ENCODE peak calls at places on chromosome 5, in six cellular contexts. One of them, this sample, is unnamed.
A peak's percentile ranks its signal among the peaks of the same experiment; 100 is the strongest.

GRCh38 chr5:113128082-113128481 is 151.5 kb downstream of the DCP2 start:
- DNase-seq in hepatocyte: no peak
- DNase-seq in heart left ventricle: no peak
- DNase-seq in endodermal cell: no peak
- DNase-seq in cardiac muscle cell: no peak
- DNase-seq in naive thymus-derived CD4-positive, alpha-beta T cell: no peak
- DNase-seq in this sample: no peak

GRCh38 chr5:32645246-32645645 is 59.9 kb downstream of the SUB1 start:
- DNase-seq in hepatocyte: no peak
- DNase-seq in heart left ventricle: no peak
- DNase-seq in endodermal cell: no peak
- DNase-seq in cardiac muscle cell: no peak
- DNase-seq in naive thymus-derived CD4-positive, alpha-beta T cell: no peak
- DNase-seq in this sample: no peak

GRCh38 chr5:129241755-129242154 is 147.2 kb downstream of the ISOC1 start:
- DNase-seq in hepatocyte: no peak
- DNase-seq in heart left ventricle: no peak
- DNase-seq in endodermal cell: no peak
- DNase-seq in cardiac muscle cell: no peak
- DNase-seq in naive thymus-derived CD4-positive, alpha-beta T cell: no peak
- DNase-seq in this sample: no peak

GRCh38 chr5:159444441-159445082 is 114.3 kb upstream of the IL12B start:
- DNase-seq in hepatocyte: peak; percentile 70
- DNase-seq in heart left ventricle: no peak
- DNase-seq in endodermal cell: peak; percentile 70
- DNase-seq in cardiac muscle cell: peak; percentile 68
- DNase-seq in naive thymus-derived CD4-positive, alpha-beta T cell: peak; percentile 12
- DNase-seq in this sample: no peak

GRCh38 chr5:154166901-154167791 is 23.4 kb upstream of the GALNT10 start:
- DNase-seq in hepatocyte: no peak
- DNase-seq in heart left ventricle: no peak
- DNase-seq in endodermal cell: peak; percentile 80
- DNase-seq in cardiac muscle cell: no peak
- DNase-seq in naive thymus-derived CD4-positive, alpha-beta T cell: no peak
- DNase-seq in this sample: no peak

GRCh38 chr5:81626524-81626923 is 124.4 kb downstream of the SSBP2 start:
- DNase-seq in hepatocyte: peak; percentile 62
- DNase-seq in heart left ventricle: peak; percentile 8
- DNase-seq in endodermal cell: no peak
- DNase-seq in cardiac muscle cell: peak; percentile 7
- DNase-seq in naive thymus-derived CD4-positive, alpha-beta T cell: no peak
- DNase-seq in this sample: peak; percentile 30

GRCh38 chr5:7801898-7802614 is 48.9 kb downstream of the CFAP90 start:
- DNase-seq in hepatocyte: no peak
- DNase-seq in heart left ventricle: no peak
- DNase-seq in endodermal cell: no peak
- DNase-seq in cardiac muscle cell: no peak
- DNase-seq in naive thymus-derived CD4-positive, alpha-beta T cell: no peak
- DNase-seq in this sample: no peak

GRCh38 chr5:7852542-7852941 is 1.6 kb upstream of the CFAP90 start:
- DNase-seq in hepatocyte: no peak
- DNase-seq in heart left ventricle: no peak
- DNase-seq in endodermal cell: no peak
- DNase-seq in cardiac muscle cell: no peak
- DNase-seq in naive thymus-derived CD4-positive, alpha-beta T cell: no peak
- DNase-seq in this sample: no peak

GRCh38 chr5:138536665-138537315 is 6.2 kb downstream of the ETF1 start:
- DNase-seq in hepatocyte: peak; percentile 24
- DNase-seq in heart left ventricle: no peak
- DNase-seq in endodermal cell: peak; percentile 61
- DNase-seq in cardiac muscle cell: peak; percentile 20
- DNase-seq in naive thymus-derived CD4-positive, alpha-beta T cell: no peak
- DNase-seq in this sample: no peak

GRCh38 chr5:172635038-172635437 is 6.0 kb upstream of the NEURL1B start:
- DNase-seq in hepatocyte: no peak
- DNase-seq in heart left ventricle: no peak
- DNase-seq in endodermal cell: no peak
- DNase-seq in cardiac muscle cell: no peak
- DNase-seq in naive thymus-derived CD4-positive, alpha-beta T cell: no peak
- DNase-seq in this sample: no peak

GRCh38 chr5:116097301-116097700 is 12.5 kb downstream of the COMMD10 start:
- DNase-seq in hepatocyte: no peak
- DNase-seq in heart left ventricle: no peak
- DNase-seq in endodermal cell: no peak
- DNase-seq in cardiac muscle cell: no peak
- DNase-seq in naive thymus-derived CD4-positive, alpha-beta T cell: no peak
- DNase-seq in this sample: no peak

GRCh38 chr5:138725885-138726457 is 27.3 kb upstream of the CTNNA1 start:
- DNase-seq in hepatocyte: peak; percentile 59
- DNase-seq in heart left ventricle: peak; percentile 34
- DNase-seq in endodermal cell: peak; percentile 68
- DNase-seq in cardiac muscle cell: no peak
- DNase-seq in naive thymus-derived CD4-positive, alpha-beta T cell: no peak
- DNase-seq in this sample: peak; percentile 84

GRCh38 chr5:83608122-83608521 is 112.5 kb downstream of the HAPLN1 start:
- DNase-seq in hepatocyte: peak; percentile 78
- DNase-seq in heart left ventricle: peak; percentile 8
- DNase-seq in endodermal cell: peak; percentile 88
- DNase-seq in cardiac muscle cell: peak; percentile 72
- DNase-seq in naive thymus-derived CD4-positive, alpha-beta T cell: no peak
- DNase-seq in this sample: peak; percentile 59

GRCh38 chr5:155934964-155935363 is 392.0 kb upstream of the SGCD start:
- DNase-seq in hepatocyte: no peak
- DNase-seq in heart left ventricle: no peak
- DNase-seq in endodermal cell: no peak
- DNase-seq in cardiac muscle cell: no peak
- DNase-seq in naive thymus-derived CD4-positive, alpha-beta T cell: no peak
- DNase-seq in this sample: no peak

GRCh38 chr5:78716221-78716620 is 67.6 kb upstream of the LHFPL2 start:
- DNase-seq in hepatocyte: peak; percentile 47
- DNase-seq in heart left ventricle: no peak
- DNase-seq in endodermal cell: no peak
- DNase-seq in cardiac muscle cell: no peak
- DNase-seq in naive thymus-derived CD4-positive, alpha-beta T cell: no peak
- DNase-seq in this sample: no peak

GRCh38 chr5:61995486-61995885 is 310.5 kb upstream of the KIF2A start:
- DNase-seq in hepatocyte: no peak
- DNase-seq in heart left ventricle: no peak
- DNase-seq in endodermal cell: no peak
- DNase-seq in cardiac muscle cell: no peak
- DNase-seq in naive thymus-derived CD4-positive, alpha-beta T cell: no peak
- DNase-seq in this sample: no peak

GRCh38 chr5:107512029-107512428 is 158.7 kb downstream of the EFNA5 start:
- DNase-seq in hepatocyte: no peak
- DNase-seq in heart left ventricle: no peak
- DNase-seq in endodermal cell: peak; percentile 81
- DNase-seq in cardiac muscle cell: no peak
- DNase-seq in naive thymus-derived CD4-positive, alpha-beta T cell: no peak
- DNase-seq in this sample: no peak

GRCh38 chr5:96292582-96293247 is 140.3 kb downstream of the PCSK1 start:
- DNase-seq in hepatocyte: no peak
- DNase-seq in heart left ventricle: no peak
- DNase-seq in endodermal cell: no peak
- DNase-seq in cardiac muscle cell: no peak
- DNase-seq in naive thymus-derived CD4-positive, alpha-beta T cell: no peak
- DNase-seq in this sample: no peak

GRCh38 chr5:76341935-76342334 is 61.1 kb upstream of the IQGAP2 start:
- DNase-seq in hepatocyte: no peak
- DNase-seq in heart left ventricle: peak; percentile 23
- DNase-seq in endodermal cell: no peak
- DNase-seq in cardiac muscle cell: no peak
- DNase-seq in naive thymus-derived CD4-positive, alpha-beta T cell: no peak
- DNase-seq in this sample: no peak

GRCh38 chr5:138972836-138973235 is 97.7 kb upstream of the LRRTM2 start:
- DNase-seq in hepatocyte: no peak
- DNase-seq in heart left ventricle: no peak
- DNase-seq in endodermal cell: peak; percentile 73
- DNase-seq in cardiac muscle cell: no peak
- DNase-seq in naive thymus-derived CD4-positive, alpha-beta T cell: no peak
- DNase-seq in this sample: no peak

GRCh38 chr5:102924963-102925362 is 169.9 kb downstream of the PAM start:
- DNase-seq in hepatocyte: no peak
- DNase-seq in heart left ventricle: no peak
- DNase-seq in endodermal cell: no peak
- DNase-seq in cardiac muscle cell: no peak
- DNase-seq in naive thymus-derived CD4-positive, alpha-beta T cell: no peak
- DNase-seq in this sample: no peak

GRCh38 chr5:102919211-102919610 is 164.1 kb downstream of the PAM start:
- DNase-seq in hepatocyte: no peak
- DNase-seq in heart left ventricle: no peak
- DNase-seq in endodermal cell: no peak
- DNase-seq in cardiac muscle cell: no peak
- DNase-seq in naive thymus-derived CD4-positive, alpha-beta T cell: no peak
- DNase-seq in this sample: no peak

GRCh38 chr5:102922111-102922510 is 167.0 kb downstream of the PAM start:
- DNase-seq in hepatocyte: no peak
- DNase-seq in heart left ventricle: no peak
- DNase-seq in endodermal cell: no peak
- DNase-seq in cardiac muscle cell: no peak
- DNase-seq in naive thymus-derived CD4-positive, alpha-beta T cell: no peak
- DNase-seq in this sample: no peak

GRCh38 chr5:102922839-102923477 is 167.9 kb downstream of the PAM start:
- DNase-seq in hepatocyte: no peak
- DNase-seq in heart left ventricle: no peak
- DNase-seq in endodermal cell: no peak
- DNase-seq in cardiac muscle cell: no peak
- DNase-seq in naive thymus-derived CD4-positive, alpha-beta T cell: no peak
- DNase-seq in this sample: no peak

GRCh38 chr5:102921341-102922047 is 166.4 kb downstream of the PAM start:
- DNase-seq in hepatocyte: no peak
- DNase-seq in heart left ventricle: no peak
- DNase-seq in endodermal cell: no peak
- DNase-seq in cardiac muscle cell: no peak
- DNase-seq in naive thymus-derived CD4-positive, alpha-beta T cell: no peak
- DNase-seq in this sample: no peak
- H3K4me1 ChIP-seq in hepatocyte: peaks cover 10% of the 10 kb centered on the region
- H3K4me1 ChIP-seq in heart left ventricle: peaks cover 34% of the 10 kb centered on the region
- H3K4me1 ChIP-seq in endodermal cell: peaks cover 6% of the 10 kb centered on the region
- H3K4me1 ChIP-seq in cardiac muscle cell: no peaks in the 10 kb centered on the region
- H3K4me1 ChIP-seq in naive thymus-derived CD4-positive, alpha-beta T cell: no peaks in the 10 kb centered on the region
- H3K4me1 ChIP-seq in this sample: no peaks in the 10 kb centered on the region

DNA sequence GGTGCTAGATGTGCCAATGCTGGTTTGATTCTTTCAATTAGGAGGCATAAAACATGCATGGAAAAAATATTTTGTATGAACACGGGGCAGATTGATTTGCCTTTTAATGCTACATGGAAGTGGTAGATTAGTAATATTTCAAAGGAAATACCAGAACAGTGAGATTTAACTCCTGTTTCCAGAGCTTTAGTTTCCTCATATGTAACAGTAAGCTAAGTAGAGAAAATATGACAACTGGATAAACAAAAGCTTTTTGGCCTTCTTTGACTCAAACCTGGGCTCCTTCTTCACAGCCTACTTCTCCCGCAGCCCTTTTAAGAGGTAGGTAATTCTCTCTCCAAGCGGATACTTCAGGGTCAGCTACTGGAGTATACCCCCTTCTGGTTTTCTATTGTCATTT is 254.2 kb upstream of the TRPC7 start:
- DNase-seq in hepatocyte: no peak
- DNase-seq in heart left ventricle: no peak
- DNase-seq in endodermal cell: no peak
- DNase-seq in cardiac muscle cell: no peak
- DNase-seq in naive thymus-derived CD4-positive, alpha-beta T cell: no peak
- DNase-seq in this sample: no peak
- H3K4me3 ChIP-seq in hepatocyte: no peak overlapping the region
- H3K4me3 ChIP-seq in heart left ventricle: no peak overlapping the region
- H3K4me3 ChIP-seq in endodermal cell: no peak overlapping the region
- H3K4me3 ChIP-seq in cardiac muscle cell: no peak overlapping the region
- H3K4me3 ChIP-seq in naive thymus-derived CD4-positive, alpha-beta T cell: no peak overlapping the region
- H3K4me3 ChIP-seq in this sample: no peak overlapping the region

GRCh38 chr5:178242416-178242815 is 9.8 kb upstream of the PHYKPL start:
- DNase-seq in hepatocyte: no peak
- DNase-seq in heart left ventricle: no peak
- DNase-seq in endodermal cell: no peak
- DNase-seq in cardiac muscle cell: no peak
- DNase-seq in naive thymus-derived CD4-positive, alpha-beta T cell: no peak
- DNase-seq in this sample: no peak

GRCh38 chr5:178247481-178248456 is 15.2 kb upstream of the PHYKPL start:
- DNase-seq in hepatocyte: no peak
- DNase-seq in heart left ventricle: no peak
- DNase-seq in endodermal cell: no peak
- DNase-seq in cardiac muscle cell: no peak
- DNase-seq in naive thymus-derived CD4-positive, alpha-beta T cell: no peak
- DNase-seq in this sample: no peak

GRCh38 chr5:178244566-178244965 is 12.0 kb upstream of the PHYKPL start:
- DNase-seq in hepatocyte: no peak
- DNase-seq in heart left ventricle: no peak
- DNase-seq in endodermal cell: no peak
- DNase-seq in cardiac muscle cell: no peak
- DNase-seq in naive thymus-derived CD4-positive, alpha-beta T cell: no peak
- DNase-seq in this sample: no peak

GRCh38 chr5:178246736-178247135 is 14.1 kb upstream of the PHYKPL start:
- DNase-seq in hepatocyte: no peak
- DNase-seq in heart left ventricle: no peak
- DNase-seq in endodermal cell: no peak
- DNase-seq in cardiac muscle cell: no peak
- DNase-seq in naive thymus-derived CD4-positive, alpha-beta T cell: no peak
- DNase-seq in this sample: no peak

GRCh38 chr5:178245389-178245788 is 12.8 kb upstream of the PHYKPL start:
- DNase-seq in hepatocyte: no peak
- DNase-seq in heart left ventricle: no peak
- DNase-seq in endodermal cell: no peak
- DNase-seq in cardiac muscle cell: no peak
- DNase-seq in naive thymus-derived CD4-positive, alpha-beta T cell: no peak
- DNase-seq in this sample: no peak
- H3K4me1 ChIP-seq in hepatocyte: no peaks in the 10 kb centered on the region
- H3K4me1 ChIP-seq in heart left ventricle: peaks cover 15% of the 10 kb centered on the region
- H3K4me1 ChIP-seq in endodermal cell: no peaks in the 10 kb centered on the region
- H3K4me1 ChIP-seq in cardiac muscle cell: no peaks in the 10 kb centered on the region
- H3K4me1 ChIP-seq in naive thymus-derived CD4-positive, alpha-beta T cell: peaks cover 10% of the 10 kb centered on the region
- H3K4me1 ChIP-seq in this sample: no peaks in the 10 kb centered on the region

DNA sequence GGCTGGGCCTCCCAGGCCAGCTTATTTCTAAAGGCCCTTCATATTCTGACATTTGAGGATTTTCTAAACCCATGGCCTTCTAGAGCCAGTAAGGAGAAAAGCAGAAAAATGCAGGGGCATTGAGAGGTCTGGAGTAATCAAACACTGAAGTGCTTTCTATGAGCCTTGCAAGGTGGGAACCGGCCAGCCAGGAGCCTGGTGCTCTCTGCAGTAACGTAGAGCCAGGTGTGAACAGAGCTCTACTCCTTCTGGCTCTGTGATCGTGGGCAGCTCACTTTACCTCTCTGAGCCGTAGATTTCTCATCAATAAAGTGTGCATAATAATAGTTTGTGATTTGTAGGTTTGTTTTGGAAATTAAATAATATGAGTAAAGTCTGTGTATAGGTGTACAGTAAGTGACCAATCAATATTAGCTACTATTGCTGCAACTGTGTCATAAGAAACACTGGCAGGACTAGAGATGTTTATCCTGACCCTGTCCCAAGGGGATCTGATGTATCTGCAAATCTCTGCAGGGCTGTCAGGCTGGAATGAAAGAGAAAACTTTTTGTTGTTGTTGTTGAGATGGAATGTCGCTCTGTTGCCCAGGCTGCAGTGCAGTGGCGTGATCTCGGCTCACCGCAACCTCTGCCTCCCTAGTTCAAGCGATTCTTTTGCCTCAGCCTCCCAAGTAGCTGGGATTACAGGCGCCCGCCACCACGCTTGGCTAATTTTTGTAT is 2.7 kb downstream of the SYNPO start:
- DNase-seq in hepatocyte: no peak
- DNase-seq in heart left ventricle: no peak
- DNase-seq in endodermal cell: no peak
- DNase-seq in cardiac muscle cell: no peak
- DNase-seq in naive thymus-derived CD4-positive, alpha-beta T cell: no peak
- DNase-seq in this sample: no peak
- H3K4me3 ChIP-seq in hepatocyte: no peak overlapping the region
- H3K4me3 ChIP-seq in heart left ventricle: peak overlapping the region; percentile 50
- H3K4me3 ChIP-seq in endodermal cell: no peak overlapping the region
- H3K4me3 ChIP-seq in cardiac muscle cell: no peak overlapping the region
- H3K4me3 ChIP-seq in naive thymus-derived CD4-positive, alpha-beta T cell: no peak overlapping the region
- H3K4me3 ChIP-seq in this sample: no peak overlapping the region

This sample was measured in Caco-2.